ENCODE peak calls at places on chromosomes 2 and 18, in nine cellular contexts. S is stimulated activated naive B cell treated with anti-CD40 and anti-IgM and Interleukin-4, amounts not matched to agents 10 μg/mL and 1 μg/mL and 100 μg/mL, for 72 hours; B is tibial nerve; T is CD8-positive, alpha-beta memory T cell; M is NCI-H460; H is astrocyte of the spinal cord; Q is GDM1; G is stimulated activated CD8-positive, alpha-beta memory T cell treated with anti-CD3 and anti-CD28 coated beads, Interleukin-15, amount 100 ng/mL, for 24 hours; V is HepG2. Z is an unnamed sample.

GRCh38 chr2:84701880-84702279 is 179.0 kb downstream of the TRABD2A start:
- DNase-seq in T (no peak), Q (no peak), H (peak; percentile 59), V (no peak), G (no peak), S (no peak), B (no peak), M (no peak), Z (no peak)

GRCh38 chr2:99911711-99912110 is 230.7 kb downstream of the AFF3 start:
- DNase-seq in T (no peak), S (no peak), B (no peak), Q (no peak), H (no peak), M (no peak), G (no peak), V (no peak), Z (no peak)

GRCh38 chr2:102306125-102306524 is 5.2 kb upstream of the IL1RL1 start:
- DNase-seq in S (no peak), M (no peak), V (no peak), G (no peak), B (no peak), T (no peak), Q (no peak), H (no peak), Z (no peak)

GRCh38 chr2:52510432-52510831 is 1257.2 kb upstream of the CHAC2 start:
- DNase-seq in H (peak; percentile 24), T (no peak), V (no peak), Q (no peak), M (no peak), B (no peak), G (no peak), S (no peak), Z (no peak)

GRCh38 chr2:29304399-29304798 is 189.2 kb downstream of the CLIP4 start:
- DNase-seq in M (no peak), T (no peak), H (no peak), S (no peak), Q (no peak), V (no peak), G (no peak), B (no peak), Z (no peak)

GRCh38 chr18:7723558-7723957 is 156.4 kb downstream of the PTPRM start:
- DNase-seq in M (no peak), T (no peak), Q (no peak), G (no peak), V (no peak), B (no peak), S (no peak), H (no peak), Z (no peak)

GRCh38 chr18:79903071-79903635 is 48.3 kb downstream of the SLC66A2 start:
- DNase-seq in B (no peak), M (no peak), H (no peak), G (no peak), V (no peak), T (peak; percentile 44), Q (no peak), S (no peak), Z (no peak)

GRCh38 chr2:79717364-79718007 is 204.6 kb downstream of the CTNNA2 start:
- DNase-seq in B (no peak), Q (no peak), M (no peak), G (no peak), S (no peak), V (peak; percentile 13), H (peak; percentile 95), T (no peak), Z (no peak)

GRCh38 chr2:164260506-164260905 is 360.8 kb downstream of the GRB14 start:
- DNase-seq in G (no peak), Q (no peak), H (no peak), M (no peak), V (no peak), B (no peak), S (no peak), T (no peak), Z (no peak)

GRCh38 chr2:199042660-199043379 is 414.9 kb downstream of the SATB2 start:
- DNase-seq in Q (no peak), T (no peak), G (no peak), S (no peak), H (no peak), M (no peak), B (no peak), V (no peak), Z (no peak)

GRCh38 chr2:40371525-40372277 is 80.2 kb downstream of the SLC8A1 start:
- DNase-seq in G (no peak), H (peak; percentile 90), S (no peak), T (no peak), V (no peak), M (no peak), Q (no peak), B (no peak), Z (no peak)

GRCh38 chr2:195445639-195446038 is 211.4 kb upstream of the SLC39A10 start:
- DNase-seq in H (peak; percentile 19), T (no peak), Q (no peak), V (no peak), B (no peak), G (no peak), S (no peak), M (no peak), Z (no peak)

GRCh38 chr2:167134381-167135072 is 246.2 kb downstream of the XIRP2 start:
- DNase-seq in T (no peak), S (no peak), B (no peak), H (peak; percentile 75), Q (no peak), M (peak; percentile 18), V (peak; percentile 12), G (no peak), Z (no peak)

GRCh38 chr2:27078267-27079194 is at the start of gene EMILIN1:
- DNase-seq in Q (no peak), V (no peak), S (no peak), H (peak; percentile 96), M (no peak), B (peak; percentile 82), G (no peak), T (no peak), Z (peak; percentile 68)

GRCh38 chr2:109393211-109393610 is 220.6 kb downstream of the SEPTIN10 start:
- DNase-seq in M (no peak), V (no peak), G (no peak), Q (no peak), T (no peak), H (no peak), B (no peak), S (no peak), Z (no peak)

GRCh38 chr2:203664029-203664755 is 42.2 kb upstream of the CD28 start:
- DNase-seq in B (no peak), T (no peak), G (no peak), M (no peak), V (no peak), S (no peak), Q (no peak), H (no peak), Z (no peak)

GRCh38 chr2:149094217-149095015 is 55.9 kb downstream of the LYPD6B start:
- DNase-seq in G (no peak), H (peak; percentile 29), S (no peak), V (no peak), B (no peak), Q (no peak), T (no peak), M (no peak), Z (no peak)

GRCh38 chr2:78766459-78766858 is 259.0 kb upstream of the REG3G start:
- DNase-seq in S (no peak), B (no peak), V (no peak), G (no peak), H (no peak), Q (no peak), M (no peak), T (no peak), Z (no peak)